ENCODE peak calls at places on chromosome 1, in six cellular contexts. J, Q, W, R, F and D are unnamed samples.

GRCh38 chr1:154019280-154019679 is 28.7 kb downstream of the RPS27 start:
- DNase-seq in W (no peak), R (no peak), J (no peak), F (no peak), Q (no peak), D (no peak)

GRCh38 chr1:247352175-247352574 is 20.5 kb upstream of the ZNF496 start:
- DNase-seq in R (no peak), Q (no peak), W (no peak), F (no peak), J (no peak), D (no peak)

GRCh38 chr1:22053861-22054770 is 1.6 kb downstream of the CDC42 start:
- DNase-seq in J (peak), Q (no peak), W (no peak), F (no peak), R (no peak), D (no peak)

GRCh38 chr1:21042920-21043605 is 133.6 kb downstream of the EIF4G3 start:
- DNase-seq in W (no peak), F (no peak), J (no peak), Q (no peak), R (no peak), D (no peak)

GRCh38 chr1:156439771-156440183 is 60.8 kb downstream of the MEF2D start:
- DNase-seq in J (no peak), F (no peak), R (no peak), W (no peak), Q (no peak), D (no peak)

GRCh38 chr1:91548382-91549040 is 47.9 kb downstream of the CDC7 start:
- DNase-seq in Q (no peak), J (no peak), R (no peak), F (no peak), W (no peak), D (no peak)

GRCh38 chr1:224732367-224733006 is 116.4 kb downstream of the CNIH3 start:
- DNase-seq in J (no peak), R (no peak), F (no peak), Q (no peak), W (no peak), D (no peak)

GRCh38 chr1:230300322-230301301 is 125.5 kb downstream of the PGBD5 start:
- DNase-seq in Q (no peak), W (no peak), R (no peak), J (no peak), F (no peak), D (no peak)

GRCh38 chr1:43688594-43689000 is 18.7 kb upstream of the ST3GAL3 start:
- DNase-seq in Q (no peak), F (peak), W (no peak), J (no peak), R (no peak), D (no peak)

GRCh38 chr1:150194381-150195031 is 41.4 kb downstream of the ANP32E start:
- DNase-seq in R (no peak), J (no peak), Q (no peak), W (no peak), F (no peak), D (no peak)

GRCh38 chr1:100722211-100722610 is 2.7 kb downstream of the VCAM1 start:
- DNase-seq in Q (no peak), J (no peak), W (no peak), R (no peak), F (no peak), D (no peak)

GRCh38 chr1:6906783-6907182 is 121.5 kb downstream of the CAMTA1 start:
- DNase-seq in W (no peak), Q (no peak), J (no peak), R (no peak), F (no peak), D (no peak)

GRCh38 chr1:55931272-55931940 is 648.0 kb downstream of the PLPP3 start:
- DNase-seq in Q (no peak), W (no peak), J (no peak), F (no peak), R (no peak), D (no peak)

GRCh38 chr1:43799656-43800629 is 92.6 kb downstream of the ST3GAL3 start:
- DNase-seq in W (no peak), R (no peak), Q (no peak), F (no peak), J (no peak), D (no peak)